ENCODE peak calls at places on chromosomes 1 and 21, in four cellular contexts. F, R, B and H are unnamed samples.

GRCh38 chr1:198040880-198041279 is 115.9 kb upstream of the NEK7 start:
- DNase-seq in F (no peak), R (no peak), B (no peak), H (no peak)

GRCh38 chr1:186054013-186054412 is 319.8 kb downstream of the HMCN1 start:
- DNase-seq in F (no peak), R (no peak), B (no peak), H (no peak)

GRCh38 chr1:53377438-53377841 is 49.6 kb upstream of the LRP8 start:
- DNase-seq in F (no peak), R (no peak), B (no peak), H (no peak)

GRCh38 chr1:66489146-66489545 is 44.8 kb upstream of the SGIP1 start:
- DNase-seq in F (no peak), R (no peak), B (no peak), H (no peak)

GRCh38 chr1:100950776-100951175 is 54.9 kb downstream of the SLC30A7 start:
- DNase-seq in F (no peak), R (no peak), B (no peak), H (no peak)

GRCh38 chr1:244302889-244303609 is 148.7 kb downstream of the ADSS2 start:
- DNase-seq in F (no peak), R (no peak), B (peak), H (no peak)

GRCh38 chr1:2194319-2194897 is at the start of gene FAAP20:
- DNase-seq in F (no peak), R (peak), B (peak), H (peak)

GRCh38 chr1:32220746-32221580 is 1.2 kb downstream of the TMEM234 start:
- DNase-seq in F (peak), R (no peak), B (no peak), H (no peak)

GRCh38 chr21:39650306-39650705 is 37.6 kb downstream of the B3GALT5 start:
- DNase-seq in F (no peak), R (no peak), B (no peak), H (no peak)

GRCh38 chr1:17831619-17832018 is 76.5 kb downstream of the ACTL8 start:
- DNase-seq in F (no peak), R (no peak), B (peak), H (peak)

GRCh38 chr1:66758247-66758755 is 6.0 kb downstream of the DYNLT5 start:
- DNase-seq in F (peak), R (no peak), B (peak), H (no peak)

GRCh38 chr1:48069662-48070432 is 72.7 kb upstream of the TRABD2B start:
- DNase-seq in F (no peak), R (no peak), B (no peak), H (no peak)

GRCh38 chr1:10161121-10161520 is 49.2 kb upstream of the KIF1B start:
- DNase-seq in F (no peak), R (no peak), B (no peak), H (no peak)

GRCh38 chr1:228315484-228315944 is 91.1 kb downstream of the TRIM11 start:
- DNase-seq in F (no peak), R (no peak), B (no peak), H (no peak)

GRCh38 chr1:167878372-167879160 is 35.4 kb downstream of the ADCY10 start:
- DNase-seq in F (no peak), R (no peak), B (peak), H (peak)

GRCh38 chr1:6127587-6128163 is 52.4 kb downstream of the CHD5 start:
- DNase-seq in F (no peak), R (peak), B (peak), H (no peak)

GRCh38 chr1:91161166-91161565 is 139.3 kb upstream of the ZNF644 start:
- DNase-seq in F (no peak), R (no peak), B (no peak), H (no peak)

GRCh38 chr1:68313736-68314594 is 81.6 kb upstream of the WLS start:
- DNase-seq in F (no peak), R (peak), B (no peak), H (no peak)

GRCh38 chr1:119027759-119028158 is 39.6 kb upstream of the TBX15 start:
- DNase-seq in F (no peak), R (no peak), B (no peak), H (no peak)

GRCh38 chr1:109133815-109134214 is 19.9 kb downstream of the ELAPOR1 start:
- DNase-seq in F (no peak), R (no peak), B (no peak), H (no peak)

GRCh38 chr1:200974711-200975110 is 48.8 kb downstream of the KIF21B start:
- DNase-seq in F (no peak), R (no peak), B (no peak), H (no peak)

GRCh38 chr1:10833630-10834557 is 37.4 kb upstream of the CASZ1 start:
- DNase-seq in F (no peak), R (no peak), B (no peak), H (no peak)

GRCh38 chr1:163295949-163296348 is 25.8 kb upstream of the NUF2 start:
- DNase-seq in F (no peak), R (no peak), B (no peak), H (no peak)

GRCh38 chr1:64847666-64848065 is 102.8 kb downstream of the RAVER2 start:
- DNase-seq in F (no peak), R (no peak), B (no peak), H (no peak)

DNA sequence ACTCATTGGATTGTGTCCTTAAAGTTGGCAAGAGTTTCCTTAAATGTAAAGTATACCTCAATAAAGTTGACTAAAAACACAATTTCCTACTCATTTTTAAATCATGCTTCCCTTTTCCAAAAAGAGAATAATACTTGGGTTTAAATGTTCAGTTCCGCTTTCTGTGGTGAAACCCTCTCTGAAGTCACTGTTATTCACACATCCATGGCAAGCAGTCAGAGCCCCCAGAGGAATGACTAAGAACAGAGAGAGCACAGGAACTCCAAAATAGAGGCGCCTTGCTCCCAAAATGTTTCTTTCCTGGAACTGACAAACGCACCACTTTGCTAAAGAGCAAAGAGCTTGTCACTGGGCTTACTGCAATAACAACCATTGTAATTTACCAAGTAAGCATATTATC is 142.5 kb downstream of the TIAM1 start:
- DNase-seq in F (peak), R (no peak), B (no peak), H (no peak)
- TF ChIP-seq NFIC in F (no peak), R (no peak), B (no peak), H (no peak)

DNA sequence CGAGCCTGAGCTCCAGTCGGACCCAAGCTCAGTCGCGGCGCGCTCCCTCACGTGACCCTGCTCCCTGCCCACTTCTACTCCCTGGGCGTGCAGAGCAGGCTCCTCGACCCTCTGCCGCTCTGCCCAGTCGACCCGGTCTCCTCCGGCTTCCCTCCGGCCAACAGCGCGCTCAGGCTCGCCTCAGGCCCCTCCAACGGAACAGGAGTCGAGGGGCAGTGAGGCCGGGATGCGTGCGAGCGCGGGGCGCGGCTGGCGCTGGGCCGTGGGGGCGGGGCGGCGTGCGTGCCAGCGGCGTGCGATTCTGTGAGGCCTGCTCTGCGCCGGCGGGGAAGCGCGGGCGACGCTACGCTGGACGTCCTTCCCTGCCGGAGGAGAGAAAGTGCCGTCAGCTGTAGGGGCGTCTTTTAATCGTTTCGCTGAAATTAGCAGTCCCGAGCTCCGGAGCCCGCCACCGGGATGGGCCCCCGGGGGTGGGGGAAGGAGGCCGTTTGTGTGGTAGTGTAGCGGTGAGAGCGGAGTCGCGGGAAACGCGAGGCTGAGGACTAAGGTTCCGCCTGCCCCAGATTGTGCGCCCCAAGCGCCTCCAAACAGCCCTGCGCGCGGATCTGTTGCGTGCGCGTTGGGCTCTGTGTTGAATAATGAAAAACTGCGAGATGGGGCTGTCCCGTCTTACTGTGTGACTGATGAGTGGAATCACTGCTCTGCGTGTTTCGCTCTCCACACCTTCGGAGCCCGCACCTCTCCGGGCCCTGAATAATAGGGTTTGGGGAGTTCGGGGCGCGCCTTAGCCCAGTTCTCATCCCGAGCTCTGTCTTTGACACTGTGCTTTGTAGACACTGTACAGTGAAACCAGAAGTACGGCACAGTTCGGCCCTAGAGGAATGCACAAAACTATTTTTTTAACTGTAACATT is at the start of gene ACBD6:
- DNase-seq in F (peak), R (peak), B (peak), H (peak)
- TF ChIP-seq NFIC in F (no peak), R (no peak), B (peak), H (peak)

DNA sequence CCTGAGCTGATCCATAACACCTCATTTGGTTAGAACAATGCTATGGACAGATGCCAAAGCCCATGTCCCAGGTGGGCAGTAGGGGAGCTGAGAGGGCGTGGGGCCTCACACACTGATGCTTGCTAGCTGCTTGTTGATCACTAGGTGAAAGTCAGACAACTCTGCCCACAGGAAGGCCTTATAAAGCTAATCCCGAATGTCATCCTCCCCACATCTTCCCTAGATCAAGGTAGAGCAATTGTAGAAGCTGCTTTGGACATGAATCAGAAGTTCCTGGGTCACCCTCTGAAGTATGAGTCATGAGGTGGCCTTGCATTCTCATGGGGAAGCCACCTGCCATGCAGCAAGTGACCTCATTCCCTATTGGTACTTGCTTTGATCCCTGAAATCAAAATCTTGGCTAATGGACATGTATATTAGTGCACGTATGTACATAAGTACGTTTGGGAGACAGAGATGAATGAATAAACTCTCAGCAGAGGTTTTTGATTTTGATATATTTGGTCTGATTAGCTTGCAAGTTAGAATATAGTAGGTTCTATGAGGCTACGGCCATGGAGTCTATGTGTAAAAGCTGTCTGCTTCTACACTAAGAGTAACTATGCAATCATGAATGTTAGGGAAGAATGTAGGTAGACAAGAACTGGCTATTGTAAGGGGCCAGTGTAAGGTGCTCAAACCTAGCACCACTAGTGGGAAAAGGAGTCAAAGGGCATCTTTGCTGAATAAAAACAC is 52.7 kb downstream of the ABCA4 start:
- DNase-seq in F (no peak), R (no peak), B (no peak), H (peak)
- TF ChIP-seq NFIC in F (no peak), R (no peak), B (no peak), H (no peak)

GRCh38 chr1:154329551-154330131 is 4.3 kb downstream of the ATP8B2 start:
- DNase-seq in F (no peak), R (peak), B (peak), H (no peak)

GRCh38 chr1:154329152-154329521 is 3.8 kb downstream of the ATP8B2 start:
- DNase-seq in F (no peak), R (peak), B (no peak), H (no peak)

GRCh38 chr1:154327466-154328317 is 2.4 kb downstream of the ATP8B2 start:
- DNase-seq in F (no peak), R (no peak), B (no peak), H (no peak)

GRCh38 chr1:154326546-154327465 is 1.5 kb downstream of the ATP8B2 start:
- DNase-seq in F (no peak), R (no peak), B (peak), H (no peak)

GRCh38 chr1:154328318-154329151 is 3.2 kb downstream of the ATP8B2 start:
- DNase-seq in F (no peak), R (peak), B (no peak), H (no peak)
- TF ChIP-seq NFIC in F (no peak), R (no peak), B (no peak), H (no peak)

DNA sequence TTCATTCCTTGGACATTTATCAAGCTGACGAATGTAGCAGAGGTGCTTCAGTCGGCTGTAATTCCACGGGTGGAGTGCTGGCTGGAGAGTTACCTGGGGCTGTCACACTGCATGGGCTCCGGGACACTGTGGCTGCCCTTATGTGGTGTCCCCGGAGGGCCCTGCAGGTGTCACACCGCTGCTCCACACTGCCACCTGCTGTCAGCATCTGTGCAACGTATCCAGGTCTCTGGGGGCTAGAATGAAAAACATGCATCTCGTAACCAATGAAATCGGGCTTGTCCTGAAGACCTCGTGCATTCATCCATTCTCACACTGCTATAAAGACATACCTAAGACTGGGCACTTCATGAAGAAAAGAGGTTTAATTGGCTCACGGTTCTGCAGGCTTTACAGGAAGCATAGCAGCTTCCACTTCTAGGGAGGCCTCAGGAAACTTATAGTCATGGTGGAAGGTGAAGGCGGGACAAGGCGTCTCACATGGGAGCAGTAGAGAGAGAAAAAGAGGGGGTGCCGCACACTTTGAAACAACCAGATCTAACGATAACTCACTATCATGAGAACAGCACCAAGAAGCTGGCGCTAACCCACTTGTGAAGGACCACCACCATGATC is 46.7 kb upstream of the PCBP3 start:
- DNase-seq in F (no peak), R (peak), B (peak), H (peak)
- TF ChIP-seq NFIC in F (no peak), R (no peak), B (no peak), H (no peak)